ENCODE peak calls at places on chromosome 5, in six cellular contexts. One of them, this sample, is unnamed.
A peak's percentile ranks its signal among the peaks of the same experiment; 100 is the strongest.

GRCh38 chr5:98031496-98031895 is 742.0 kb upstream of the RGMB start:
- DNase-seq in neural progenitor cell: no peak
- DNase-seq in adipocyte: no peak
- DNase-seq in ovary: no peak
- DNase-seq in stomach: no peak
- DNase-seq in right atrium auricular region: no peak
- DNase-seq in this sample: no peak

GRCh38 chr5:74281191-74281590 is 359.3 kb downstream of the ENC1 start:
- DNase-seq in right atrium auricular region: no peak
- DNase-seq in adipocyte: no peak
- DNase-seq in stomach: no peak
- DNase-seq in ovary: no peak
- DNase-seq in neural progenitor cell: no peak
- DNase-seq in this sample: no peak

GRCh38 chr5:5665225-5666075 is 243.0 kb downstream of the ICE1 start:
- DNase-seq in right atrium auricular region: no peak
- DNase-seq in ovary: no peak
- DNase-seq in stomach: no peak
- DNase-seq in neural progenitor cell: no peak
- DNase-seq in adipocyte: no peak
- DNase-seq in this sample: no peak

GRCh38 chr5:158026248-158027031 is 167.5 kb upstream of the CLINT1 start:
- DNase-seq in ovary: peak; percentile 21
- DNase-seq in adipocyte: peak; percentile 90
- DNase-seq in right atrium auricular region: no peak
- DNase-seq in neural progenitor cell: no peak
- DNase-seq in stomach: no peak
- DNase-seq in this sample: no peak

GRCh38 chr5:150162142-150162513 is 4.5 kb upstream of the CDX1 start:
- DNase-seq in ovary: no peak
- DNase-seq in right atrium auricular region: no peak
- DNase-seq in stomach: no peak
- DNase-seq in adipocyte: no peak
- DNase-seq in neural progenitor cell: no peak
- DNase-seq in this sample: no peak

GRCh38 chr5:96861044-96861443 is 15.3 kb upstream of the ERAP2 start:
- DNase-seq in adipocyte: no peak
- DNase-seq in ovary: no peak
- DNase-seq in right atrium auricular region: no peak
- DNase-seq in stomach: no peak
- DNase-seq in neural progenitor cell: peak; percentile 22
- DNase-seq in this sample: no peak

GRCh38 chr5:134226441-134227192 is 744 bp upstream of the PPP2CA start:
- DNase-seq in neural progenitor cell: no peak
- DNase-seq in ovary: no peak
- DNase-seq in right atrium auricular region: no peak
- DNase-seq in adipocyte: peak; percentile 46
- DNase-seq in stomach: peak; percentile 87
- DNase-seq in this sample: no peak

GRCh38 chr5:16934123-16934522 is 2.0 kb downstream of the MYO10 start:
- DNase-seq in adipocyte: peak; percentile 91
- DNase-seq in neural progenitor cell: peak; percentile 94
- DNase-seq in right atrium auricular region: peak; percentile 63
- DNase-seq in ovary: peak; percentile 63
- DNase-seq in stomach: peak; percentile 74
- DNase-seq in this sample: no peak

GRCh38 chr5:145479862-145480261 is 355.3 kb downstream of the PRELID2 start:
- DNase-seq in adipocyte: peak; percentile 38
- DNase-seq in right atrium auricular region: no peak
- DNase-seq in neural progenitor cell: no peak
- DNase-seq in stomach: no peak
- DNase-seq in ovary: no peak
- DNase-seq in this sample: no peak

GRCh38 chr5:52784741-52785140 is 3.0 kb upstream of the ITGA1 start:
- DNase-seq in neural progenitor cell: no peak
- DNase-seq in ovary: no peak
- DNase-seq in stomach: no peak
- DNase-seq in adipocyte: no peak
- DNase-seq in right atrium auricular region: no peak
- DNase-seq in this sample: no peak

DNA sequence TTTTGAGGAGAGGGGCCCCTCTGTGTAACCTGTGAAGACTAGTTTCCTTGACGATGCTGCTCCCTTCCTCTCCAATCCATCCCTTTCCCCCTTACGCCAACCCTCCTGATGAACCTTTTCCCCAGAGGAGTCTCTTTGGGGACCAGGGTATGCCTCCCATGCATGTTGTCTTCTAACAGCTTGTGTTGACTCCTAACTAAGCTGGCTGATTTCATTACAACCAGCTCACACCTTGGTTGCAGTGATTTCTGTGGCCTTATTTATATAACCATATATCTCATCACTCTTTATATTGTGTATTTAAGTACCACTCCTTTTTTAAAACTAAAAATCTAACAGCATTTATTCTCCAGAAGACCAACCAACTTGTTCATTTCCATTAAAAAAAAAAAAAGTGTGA is 42.5 kb downstream of the SFXN1 start:
- DNase-seq in stomach: no peak
- DNase-seq in neural progenitor cell: no peak
- DNase-seq in ovary: no peak
- DNase-seq in adipocyte: no peak
- DNase-seq in right atrium auricular region: no peak
- DNase-seq in this sample: no peak
- H3K4me3 ChIP-seq in stomach: no peak overlapping the region
- H3K4me3 ChIP-seq in neural progenitor cell: no peak overlapping the region
- H3K4me3 ChIP-seq in ovary: no peak overlapping the region
- H3K4me3 ChIP-seq in adipocyte: no peak overlapping the region
- H3K4me3 ChIP-seq in right atrium auricular region: no peak overlapping the region
- H3K4me3 ChIP-seq in this sample: no peak overlapping the region

GRCh38 chr5:61953913-61954312 is 352.1 kb upstream of the KIF2A start:
- DNase-seq in adipocyte: no peak
- DNase-seq in right atrium auricular region: no peak
- DNase-seq in ovary: no peak
- DNase-seq in stomach: no peak
- DNase-seq in neural progenitor cell: no peak
- DNase-seq in this sample: peak; percentile 54
- H3K4me1 ChIP-seq in adipocyte: peaks cover 9% of the 10 kb centered on the region
- H3K4me1 ChIP-seq in right atrium auricular region: no peaks in the 10 kb centered on the region
- H3K4me1 ChIP-seq in ovary: no peaks in the 10 kb centered on the region
- H3K4me1 ChIP-seq in stomach: no peaks in the 10 kb centered on the region
- H3K4me1 ChIP-seq in neural progenitor cell: no peaks in the 10 kb centered on the region
- H3K4me1 ChIP-seq in this sample: no peaks in the 10 kb centered on the region

GRCh38 chr5:180810210-180811011 is 7.8 kb upstream of the MGAT1 start:
- DNase-seq in right atrium auricular region: peak; percentile 96
- DNase-seq in stomach: peak; percentile 97
- DNase-seq in neural progenitor cell: peak; percentile 97
- DNase-seq in adipocyte: peak; percentile 98
- DNase-seq in ovary: peak; percentile 97
- DNase-seq in this sample: peak; percentile 97

GRCh38 chr5:180807654-180808414 is 5.2 kb upstream of the MGAT1 start:
- DNase-seq in stomach: no peak
- DNase-seq in neural progenitor cell: no peak
- DNase-seq in ovary: peak; percentile 6
- DNase-seq in right atrium auricular region: no peak
- DNase-seq in adipocyte: no peak
- DNase-seq in this sample: no peak

GRCh38 chr5:180806351-180807011 is 3.9 kb upstream of the MGAT1 start:
- DNase-seq in adipocyte: no peak
- DNase-seq in right atrium auricular region: no peak
- DNase-seq in neural progenitor cell: no peak
- DNase-seq in ovary: no peak
- DNase-seq in stomach: no peak
- DNase-seq in this sample: no peak

GRCh38 chr5:180809403-180810209 is 7.0 kb upstream of the MGAT1 start:
- DNase-seq in adipocyte: peak; percentile 96
- DNase-seq in ovary: peak; percentile 95
- DNase-seq in stomach: peak; percentile 91
- DNase-seq in right atrium auricular region: peak; percentile 89
- DNase-seq in neural progenitor cell: peak; percentile 97
- DNase-seq in this sample: peak; percentile 96

DNA sequence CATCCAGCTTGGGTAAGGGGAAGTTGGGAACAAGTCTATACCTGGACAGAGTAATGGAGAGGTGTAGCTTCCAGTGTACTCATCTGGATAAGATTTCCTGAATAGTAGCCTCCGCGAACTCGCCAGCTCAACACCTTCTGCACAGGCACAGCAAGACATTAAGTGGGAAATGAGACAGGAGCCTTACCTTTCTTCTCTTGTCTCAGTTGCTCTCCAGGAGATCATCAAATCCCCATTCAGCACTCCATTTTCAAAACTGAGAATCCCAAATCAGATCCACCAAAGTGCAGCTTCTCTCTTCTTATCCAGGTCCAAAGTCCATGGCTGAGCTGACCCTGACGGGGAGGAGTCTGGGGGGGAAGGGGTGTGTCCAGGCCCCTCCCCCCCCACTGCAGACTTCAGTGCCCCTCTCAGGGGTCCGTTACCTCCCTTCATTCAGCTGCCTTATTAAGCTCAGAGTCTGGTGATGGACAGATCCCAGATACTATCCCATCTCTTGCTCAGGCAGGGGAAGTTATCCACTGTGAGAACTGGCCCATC is 5.9 kb upstream of the MGAT1 start:
- DNase-seq in right atrium auricular region: no peak
- DNase-seq in stomach: no peak
- DNase-seq in ovary: peak; percentile 20
- DNase-seq in neural progenitor cell: no peak
- DNase-seq in adipocyte: no peak
- DNase-seq in this sample: no peak
- H3K4me3 ChIP-seq in right atrium auricular region: peak overlapping the region; percentile 68
- H3K4me3 ChIP-seq in stomach: peak overlapping the region; percentile 67
- H3K4me3 ChIP-seq in ovary: peak overlapping the region; percentile 64
- H3K4me3 ChIP-seq in neural progenitor cell: peak overlapping the region; percentile 85
- H3K4me3 ChIP-seq in adipocyte: peak overlapping the region; percentile 92
- H3K4me3 ChIP-seq in this sample: peak overlapping the region; percentile 64

GRCh38 chr5:14444988-14445387 is 136.6 kb upstream of the OTULINL start:
- DNase-seq in adipocyte: peak; percentile 32
- DNase-seq in right atrium auricular region: no peak
- DNase-seq in ovary: no peak
- DNase-seq in stomach: no peak
- DNase-seq in neural progenitor cell: no peak
- DNase-seq in this sample: no peak

GRCh38 chr5:14445581-14446290 is 135.9 kb upstream of the OTULINL start:
- DNase-seq in adipocyte: peak; percentile 52
- DNase-seq in ovary: peak; percentile 57
- DNase-seq in neural progenitor cell: peak; percentile 92
- DNase-seq in stomach: no peak
- DNase-seq in right atrium auricular region: no peak
- DNase-seq in this sample: no peak

GRCh38 chr5:14444161-14444560 is 137.4 kb upstream of the OTULINL start:
- DNase-seq in right atrium auricular region: no peak
- DNase-seq in neural progenitor cell: no peak
- DNase-seq in adipocyte: no peak
- DNase-seq in stomach: no peak
- DNase-seq in ovary: no peak
- DNase-seq in this sample: no peak

GRCh38 chr5:14440598-14441401 is 140.8 kb upstream of the OTULINL start:
- DNase-seq in adipocyte: peak; percentile 97
- DNase-seq in stomach: no peak
- DNase-seq in ovary: peak; percentile 64
- DNase-seq in neural progenitor cell: peak; percentile 87
- DNase-seq in right atrium auricular region: peak; percentile 77
- DNase-seq in this sample: no peak

GRCh38 chr5:14443665-14444064 is 137.9 kb upstream of the OTULINL start:
- DNase-seq in neural progenitor cell: no peak
- DNase-seq in ovary: no peak
- DNase-seq in right atrium auricular region: no peak
- DNase-seq in stomach: no peak
- DNase-seq in adipocyte: peak; percentile 44
- DNase-seq in this sample: no peak
- H3K4me1 ChIP-seq in neural progenitor cell: peaks cover 59% of the 10 kb centered on the region
- H3K4me1 ChIP-seq in ovary: peaks cover 10% of the 10 kb centered on the region
- H3K4me1 ChIP-seq in right atrium auricular region: no peaks in the 10 kb centered on the region
- H3K4me1 ChIP-seq in stomach: peaks cover 55% of the 10 kb centered on the region
- H3K4me1 ChIP-seq in adipocyte: peaks cover 91% of the 10 kb centered on the region
- H3K4me1 ChIP-seq in this sample: peaks cover 57% of the 10 kb centered on the region

DNA sequence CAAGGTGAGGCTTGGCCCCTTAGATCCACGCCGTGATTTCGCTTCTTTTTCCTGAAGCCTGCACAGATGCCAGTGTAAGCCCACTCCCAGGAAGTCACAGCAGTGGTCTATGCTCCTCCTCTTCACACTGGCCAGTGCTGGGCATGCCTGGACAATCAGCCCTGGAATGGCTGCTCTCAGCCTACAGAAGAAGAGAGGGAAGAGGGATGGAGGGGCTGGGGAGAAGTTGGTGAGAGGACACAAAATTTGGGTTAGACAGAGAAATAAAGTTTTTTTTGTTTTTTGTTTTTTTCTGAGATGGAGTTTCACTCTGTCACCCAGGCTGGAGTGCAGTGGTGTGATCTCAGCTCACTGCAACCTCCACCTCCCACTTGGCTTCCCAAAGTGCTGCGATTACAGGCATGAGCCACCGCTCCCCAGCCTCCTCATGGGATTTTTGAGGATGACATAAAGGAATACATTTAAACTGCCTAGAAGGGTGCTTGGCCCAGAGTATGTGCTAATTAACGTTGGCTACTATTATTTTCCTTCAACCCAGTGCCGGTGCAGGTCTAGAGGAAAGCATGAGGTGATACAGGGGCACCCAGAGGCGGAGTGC is 828 bp downstream of the S100Z start:
- DNase-seq in right atrium auricular region: no peak
- DNase-seq in stomach: no peak
- DNase-seq in adipocyte: no peak
- DNase-seq in ovary: no peak
- DNase-seq in neural progenitor cell: no peak
- DNase-seq in this sample: no peak
- H3K4me3 ChIP-seq in right atrium auricular region: no peak overlapping the region
- H3K4me3 ChIP-seq in stomach: no peak overlapping the region
- H3K4me3 ChIP-seq in adipocyte: no peak overlapping the region
- H3K4me3 ChIP-seq in ovary: no peak overlapping the region
- H3K4me3 ChIP-seq in neural progenitor cell: no peak overlapping the region
- H3K4me3 ChIP-seq in this sample: no peak overlapping the region

GRCh38 chr5:168879929-168880328 is 300.8 kb upstream of the PANK3 start:
- DNase-seq in ovary: no peak
- DNase-seq in adipocyte: peak; percentile 31
- DNase-seq in neural progenitor cell: no peak
- DNase-seq in stomach: no peak
- DNase-seq in right atrium auricular region: no peak
- DNase-seq in this sample: no peak
- H3K4me1 ChIP-seq in ovary: peaks cover 1% of the 10 kb centered on the region
- H3K4me1 ChIP-seq in adipocyte: peaks cover 15% of the 10 kb centered on the region
- H3K4me1 ChIP-seq in neural progenitor cell: peaks cover 43% of the 10 kb centered on the region
- H3K4me1 ChIP-seq in stomach: no peaks in the 10 kb centered on the region
- H3K4me1 ChIP-seq in right atrium auricular region: no peaks in the 10 kb centered on the region
- H3K4me1 ChIP-seq in this sample: no peaks in the 10 kb centered on the region